ENCODE peak calls at places on chromosomes 12 and 14, in nine cellular contexts. One of them, this sample, is unnamed.

GRCh38 chr12:55926738-55927587 is 731 bp downstream of the PYM1 start:
- DNase-seq in brain microvascular endothelial cell: peak
- DNase-seq in endothelial cell of umbilical vein: peak
- DNase-seq in fibroblast of villous mesenchyme: peak
- DNase-seq in HFF-Myc: peak
- DNase-seq in IMR-90: peak
- DNase-seq in A549: peak
- DNase-seq in astrocyte of the spinal cord: peak
- DNase-seq in esophagus squamous epithelium: peak
- DNase-seq in this sample: peak

GRCh38 chr14:73295198-73295796 is 58.0 kb downstream of the PAPLN start:
- DNase-seq in esophagus squamous epithelium: no peak
- DNase-seq in A549: peak
- DNase-seq in brain microvascular endothelial cell: peak
- DNase-seq in endothelial cell of umbilical vein: peak
- DNase-seq in IMR-90: peak
- DNase-seq in fibroblast of villous mesenchyme: peak
- DNase-seq in HFF-Myc: peak
- DNase-seq in astrocyte of the spinal cord: peak
- DNase-seq in this sample: no peak

GRCh38 chr12:58066296-58066695 is 124.9 kb downstream of the ATP23 start:
- DNase-seq in IMR-90: no peak
- DNase-seq in esophagus squamous epithelium: no peak
- DNase-seq in astrocyte of the spinal cord: no peak
- DNase-seq in brain microvascular endothelial cell: no peak
- DNase-seq in fibroblast of villous mesenchyme: no peak
- DNase-seq in HFF-Myc: peak
- DNase-seq in A549: no peak
- DNase-seq in endothelial cell of umbilical vein: no peak
- DNase-seq in this sample: no peak

GRCh38 chr12:128853321-128854197 is at the start of gene GLT1D1:
- DNase-seq in brain microvascular endothelial cell: no peak
- DNase-seq in IMR-90: no peak
- DNase-seq in A549: no peak
- DNase-seq in HFF-Myc: no peak
- DNase-seq in fibroblast of villous mesenchyme: no peak
- DNase-seq in endothelial cell of umbilical vein: no peak
- DNase-seq in esophagus squamous epithelium: no peak
- DNase-seq in astrocyte of the spinal cord: no peak
- DNase-seq in this sample: no peak

GRCh38 chr12:104957388-104958008 is 592 bp downstream of the SLC41A2 start:
- DNase-seq in fibroblast of villous mesenchyme: no peak
- DNase-seq in IMR-90: no peak
- DNase-seq in endothelial cell of umbilical vein: peak
- DNase-seq in brain microvascular endothelial cell: no peak
- DNase-seq in A549: peak
- DNase-seq in astrocyte of the spinal cord: no peak
- DNase-seq in esophagus squamous epithelium: no peak
- DNase-seq in HFF-Myc: no peak
- DNase-seq in this sample: no peak

GRCh38 chr12:132375747-132376463 is 46.5 kb upstream of the GALNT9 start:
- DNase-seq in fibroblast of villous mesenchyme: no peak
- DNase-seq in astrocyte of the spinal cord: no peak
- DNase-seq in IMR-90: no peak
- DNase-seq in endothelial cell of umbilical vein: no peak
- DNase-seq in brain microvascular endothelial cell: no peak
- DNase-seq in HFF-Myc: no peak
- DNase-seq in esophagus squamous epithelium: no peak
- DNase-seq in A549: no peak
- DNase-seq in this sample: no peak

GRCh38 chr12:101111441-101111840 is 98.6 kb downstream of the SLC5A8 start:
- DNase-seq in IMR-90: no peak
- DNase-seq in astrocyte of the spinal cord: no peak
- DNase-seq in A549: no peak
- DNase-seq in brain microvascular endothelial cell: no peak
- DNase-seq in fibroblast of villous mesenchyme: no peak
- DNase-seq in esophagus squamous epithelium: no peak
- DNase-seq in HFF-Myc: no peak
- DNase-seq in endothelial cell of umbilical vein: no peak
- DNase-seq in this sample: no peak

GRCh38 chr12:127145543-127145928 is 1121.4 kb upstream of the TMEM132C start:
- DNase-seq in astrocyte of the spinal cord: no peak
- DNase-seq in endothelial cell of umbilical vein: no peak
- DNase-seq in A549: no peak
- DNase-seq in brain microvascular endothelial cell: no peak
- DNase-seq in IMR-90: no peak
- DNase-seq in esophagus squamous epithelium: no peak
- DNase-seq in fibroblast of villous mesenchyme: peak
- DNase-seq in HFF-Myc: no peak
- DNase-seq in this sample: no peak

GRCh38 chr12:40745386-40745785 is 53.1 kb downstream of the CNTN1 start:
- DNase-seq in fibroblast of villous mesenchyme: no peak
- DNase-seq in endothelial cell of umbilical vein: no peak
- DNase-seq in brain microvascular endothelial cell: no peak
- DNase-seq in A549: no peak
- DNase-seq in astrocyte of the spinal cord: no peak
- DNase-seq in esophagus squamous epithelium: no peak
- DNase-seq in HFF-Myc: no peak
- DNase-seq in IMR-90: no peak
- DNase-seq in this sample: no peak

GRCh38 chr14:102117852-102118251 is 21.8 kb upstream of the WDR20 start:
- DNase-seq in esophagus squamous epithelium: no peak
- DNase-seq in brain microvascular endothelial cell: no peak
- DNase-seq in IMR-90: no peak
- DNase-seq in A549: no peak
- DNase-seq in endothelial cell of umbilical vein: no peak
- DNase-seq in astrocyte of the spinal cord: no peak
- DNase-seq in fibroblast of villous mesenchyme: no peak
- DNase-seq in HFF-Myc: no peak
- DNase-seq in this sample: no peak

GRCh38 chr12:2489266-2489665 is 305.5 kb upstream of the FKBP4 start:
- DNase-seq in fibroblast of villous mesenchyme: no peak
- DNase-seq in IMR-90: no peak
- DNase-seq in HFF-Myc: no peak
- DNase-seq in A549: no peak
- DNase-seq in astrocyte of the spinal cord: no peak
- DNase-seq in endothelial cell of umbilical vein: no peak
- DNase-seq in brain microvascular endothelial cell: no peak
- DNase-seq in esophagus squamous epithelium: no peak
- DNase-seq in this sample: no peak

GRCh38 chr12:53053223-53054111 is 3.6 kb downstream of the TNS2 start:
- DNase-seq in fibroblast of villous mesenchyme: no peak
- DNase-seq in esophagus squamous epithelium: no peak
- DNase-seq in A549: no peak
- DNase-seq in astrocyte of the spinal cord: no peak
- DNase-seq in endothelial cell of umbilical vein: peak
- DNase-seq in IMR-90: no peak
- DNase-seq in brain microvascular endothelial cell: no peak
- DNase-seq in HFF-Myc: no peak
- DNase-seq in this sample: no peak

GRCh38 chr12:122097641-122098364 is 19.2 kb downstream of the MLXIP start:
- DNase-seq in HFF-Myc: no peak
- DNase-seq in esophagus squamous epithelium: no peak
- DNase-seq in astrocyte of the spinal cord: no peak
- DNase-seq in brain microvascular endothelial cell: no peak
- DNase-seq in fibroblast of villous mesenchyme: peak
- DNase-seq in IMR-90: peak
- DNase-seq in endothelial cell of umbilical vein: peak
- DNase-seq in A549: peak
- DNase-seq in this sample: no peak

GRCh38 chr14:96256420-96256819 is 410 bp downstream of the BDKRB1 start:
- DNase-seq in A549: no peak
- DNase-seq in brain microvascular endothelial cell: no peak
- DNase-seq in esophagus squamous epithelium: no peak
- DNase-seq in HFF-Myc: no peak
- DNase-seq in IMR-90: peak
- DNase-seq in astrocyte of the spinal cord: no peak
- DNase-seq in endothelial cell of umbilical vein: peak
- DNase-seq in fibroblast of villous mesenchyme: peak
- DNase-seq in this sample: no peak

GRCh38 chr12:54229624-54230212 is 40.9 kb upstream of the SMUG1 start:
- DNase-seq in brain microvascular endothelial cell: peak
- DNase-seq in endothelial cell of umbilical vein: peak
- DNase-seq in A549: peak
- DNase-seq in IMR-90: peak
- DNase-seq in fibroblast of villous mesenchyme: peak
- DNase-seq in esophagus squamous epithelium: no peak
- DNase-seq in astrocyte of the spinal cord: peak
- DNase-seq in HFF-Myc: peak
- DNase-seq in this sample: peak

GRCh38 chr12:121892673-121893561 is 4.3 kb downstream of the PSMD9 start:
- DNase-seq in astrocyte of the spinal cord: no peak
- DNase-seq in fibroblast of villous mesenchyme: no peak
- DNase-seq in endothelial cell of umbilical vein: no peak
- DNase-seq in brain microvascular endothelial cell: no peak
- DNase-seq in A549: no peak
- DNase-seq in IMR-90: peak
- DNase-seq in HFF-Myc: no peak
- DNase-seq in esophagus squamous epithelium: no peak
- DNase-seq in this sample: no peak

GRCh38 chr14:70641548-70642312 is at the start of gene TTC9:
- DNase-seq in HFF-Myc: no peak
- DNase-seq in fibroblast of villous mesenchyme: no peak
- DNase-seq in esophagus squamous epithelium: no peak
- DNase-seq in IMR-90: no peak
- DNase-seq in endothelial cell of umbilical vein: no peak
- DNase-seq in brain microvascular endothelial cell: no peak
- DNase-seq in A549: peak
- DNase-seq in astrocyte of the spinal cord: no peak
- DNase-seq in this sample: no peak

GRCh38 chr14:71773900-71774481 is 158.2 kb upstream of the RGS6 start:
- DNase-seq in astrocyte of the spinal cord: no peak
- DNase-seq in HFF-Myc: no peak
- DNase-seq in brain microvascular endothelial cell: no peak
- DNase-seq in esophagus squamous epithelium: no peak
- DNase-seq in IMR-90: no peak
- DNase-seq in fibroblast of villous mesenchyme: no peak
- DNase-seq in A549: no peak
- DNase-seq in endothelial cell of umbilical vein: no peak
- DNase-seq in this sample: no peak

GRCh38 chr14:77622562-77622961 is 6.1 kb upstream of the SPTLC2 start:
- DNase-seq in fibroblast of villous mesenchyme: no peak
- DNase-seq in brain microvascular endothelial cell: no peak
- DNase-seq in astrocyte of the spinal cord: no peak
- DNase-seq in endothelial cell of umbilical vein: no peak
- DNase-seq in A549: no peak
- DNase-seq in IMR-90: no peak
- DNase-seq in esophagus squamous epithelium: no peak
- DNase-seq in HFF-Myc: no peak
- DNase-seq in this sample: no peak

GRCh38 chr14:22884721-22885523 is 1.9 kb downstream of the REM2 start:
- DNase-seq in astrocyte of the spinal cord: no peak
- DNase-seq in IMR-90: no peak
- DNase-seq in endothelial cell of umbilical vein: no peak
- DNase-seq in brain microvascular endothelial cell: no peak
- DNase-seq in esophagus squamous epithelium: no peak
- DNase-seq in A549: no peak
- DNase-seq in fibroblast of villous mesenchyme: no peak
- DNase-seq in HFF-Myc: no peak
- DNase-seq in this sample: no peak
- H3K4me3 ChIP-seq in astrocyte of the spinal cord: no peak
- H3K4me3 ChIP-seq in IMR-90: no peak
- H3K4me3 ChIP-seq in endothelial cell of umbilical vein: no peak
- H3K4me3 ChIP-seq in brain microvascular endothelial cell: no peak
- H3K4me3 ChIP-seq in esophagus squamous epithelium: no peak
- H3K4me3 ChIP-seq in A549: no peak
- H3K4me3 ChIP-seq in fibroblast of villous mesenchyme: no peak
- H3K4me3 ChIP-seq in HFF-Myc: no peak
- H3K4me3 ChIP-seq in this sample: no peak

GRCh38 chr14:99529899-99530298 is 48.7 kb downstream of the CCNK start:
- DNase-seq in esophagus squamous epithelium: no peak
- DNase-seq in HFF-Myc: no peak
- DNase-seq in brain microvascular endothelial cell: no peak
- DNase-seq in fibroblast of villous mesenchyme: no peak
- DNase-seq in astrocyte of the spinal cord: peak
- DNase-seq in A549: no peak
- DNase-seq in IMR-90: peak
- DNase-seq in endothelial cell of umbilical vein: peak
- DNase-seq in this sample: no peak
- TF ChIP-seq CTCF in esophagus squamous epithelium: no peak
- TF ChIP-seq CTCF in HFF-Myc: no peak
- TF ChIP-seq CTCF in brain microvascular endothelial cell: no peak
- TF ChIP-seq CTCF in fibroblast of villous mesenchyme: no peak
- TF ChIP-seq CTCF in astrocyte of the spinal cord: no peak
- TF ChIP-seq CTCF in A549: no peak
- TF ChIP-seq CTCF in IMR-90: no peak
- TF ChIP-seq CTCF in endothelial cell of umbilical vein: no peak
- TF ChIP-seq CTCF in this sample: no peak

GRCh38 chr12:49092086-49092815 is 2.4 kb downstream of the DHH start:
- DNase-seq in esophagus squamous epithelium: no peak
- DNase-seq in endothelial cell of umbilical vein: peak
- DNase-seq in fibroblast of villous mesenchyme: peak
- DNase-seq in A549: peak
- DNase-seq in brain microvascular endothelial cell: no peak
- DNase-seq in astrocyte of the spinal cord: peak
- DNase-seq in HFF-Myc: no peak
- DNase-seq in IMR-90: peak
- DNase-seq in this sample: no peak
- H3K4me3 ChIP-seq in esophagus squamous epithelium: peak
- H3K4me3 ChIP-seq in endothelial cell of umbilical vein: peak
- H3K4me3 ChIP-seq in fibroblast of villous mesenchyme: peak
- H3K4me3 ChIP-seq in A549: peak
- H3K4me3 ChIP-seq in brain microvascular endothelial cell: peak
- H3K4me3 ChIP-seq in astrocyte of the spinal cord: peak
- H3K4me3 ChIP-seq in HFF-Myc: peak
- H3K4me3 ChIP-seq in IMR-90: peak
- H3K4me3 ChIP-seq in this sample: peak

DNA sequence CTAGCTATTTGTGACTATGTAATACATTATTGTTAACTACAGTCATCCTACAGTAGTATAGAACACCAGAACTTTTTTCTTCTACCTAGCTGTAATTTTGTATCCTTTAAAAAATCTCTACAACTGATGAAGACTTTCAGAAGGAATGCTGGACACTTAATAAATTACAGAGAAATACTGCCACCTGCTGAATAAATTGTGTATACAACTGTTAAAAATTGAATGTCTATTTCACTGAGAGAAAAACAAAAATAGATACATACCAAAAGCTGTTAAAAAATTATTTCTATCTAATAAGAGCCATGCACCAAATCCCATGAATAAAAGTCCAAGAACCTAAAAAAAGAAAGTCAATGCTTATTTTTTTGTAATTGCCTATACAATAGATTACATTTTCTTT is 6.6 kb downstream of the TSPAN19 start:
- DNase-seq in endothelial cell of umbilical vein: peak
- DNase-seq in esophagus squamous epithelium: no peak
- DNase-seq in brain microvascular endothelial cell: no peak
- DNase-seq in astrocyte of the spinal cord: peak
- DNase-seq in A549: peak
- DNase-seq in HFF-Myc: no peak
- DNase-seq in fibroblast of villous mesenchyme: peak
- DNase-seq in IMR-90: peak
- DNase-seq in this sample: no peak
- TF ChIP-seq CTCF in endothelial cell of umbilical vein: peak
- TF ChIP-seq CTCF in esophagus squamous epithelium: peak
- TF ChIP-seq CTCF in brain microvascular endothelial cell: peak
- TF ChIP-seq CTCF in astrocyte of the spinal cord: peak
- TF ChIP-seq CTCF in A549: peak
- TF ChIP-seq CTCF in HFF-Myc: no peak
- TF ChIP-seq CTCF in fibroblast of villous mesenchyme: peak
- TF ChIP-seq CTCF in IMR-90: peak
- TF ChIP-seq CTCF in this sample: no peak

GRCh38 chr12:130956456-130957303 is 3.0 kb downstream of the ADGRD1 start:
- DNase-seq in A549: no peak
- DNase-seq in astrocyte of the spinal cord: no peak
- DNase-seq in fibroblast of villous mesenchyme: no peak
- DNase-seq in esophagus squamous epithelium: no peak
- DNase-seq in HFF-Myc: no peak
- DNase-seq in IMR-90: no peak
- DNase-seq in brain microvascular endothelial cell: no peak
- DNase-seq in endothelial cell of umbilical vein: no peak
- DNase-seq in this sample: no peak
- H3K4me3 ChIP-seq in A549: no peak
- H3K4me3 ChIP-seq in astrocyte of the spinal cord: no peak
- H3K4me3 ChIP-seq in fibroblast of villous mesenchyme: no peak
- H3K4me3 ChIP-seq in esophagus squamous epithelium: peak
- H3K4me3 ChIP-seq in HFF-Myc: no peak
- H3K4me3 ChIP-seq in IMR-90: no peak
- H3K4me3 ChIP-seq in brain microvascular endothelial cell: no peak
- H3K4me3 ChIP-seq in endothelial cell of umbilical vein: no peak
- H3K4me3 ChIP-seq in this sample: no peak

This sample was measured in AG04449.